ENCODE peak calls at places on chromosomes 7 and 10, in six cellular contexts. W is heart right ventricle, I is HL-60, U is AG04450, P is body of pancreas, L is cardiac muscle cell. S is an unnamed sample.

GRCh38 chr10:97543025-97543546 is 29.5 kb upstream of the ANKRD2 start:
- DNase-seq in W (peak), I (peak), U (peak), P (peak), L (peak), S (peak)

GRCh38 chr7:94763268-94763667 is 107.3 kb upstream of the SGCE start:
- DNase-seq in W (no peak), I (no peak), U (no peak), P (no peak), L (peak), S (no peak)

GRCh38 chr10:21990449-21990848 is 13.1 kb downstream of the DNAJC1 start:
- DNase-seq in W (no peak), I (no peak), U (no peak), P (no peak), L (no peak), S (no peak)

GRCh38 chr10:28996947-28997551 is 291.8 kb upstream of the LYZL1 start:
- DNase-seq in W (no peak), I (no peak), U (no peak), P (no peak), L (no peak), S (no peak)

GRCh38 chr10:3426190-3426845 is 253.7 kb upstream of the PITRM1 start:
- DNase-seq in W (no peak), I (no peak), U (peak), P (no peak), L (peak), S (no peak)

GRCh38 chr10:35611750-35612149 is 6.6 kb downstream of the GJD4 start:
- DNase-seq in W (no peak), I (no peak), U (no peak), P (no peak), L (no peak), S (no peak)

GRCh38 chr7:107779647-107780099 is 23.4 kb downstream of the SLC26A3 start:
- DNase-seq in W (no peak), I (no peak), U (no peak), P (no peak), L (peak), S (no peak)

GRCh38 chr7:30559566-30559965 is 35.1 kb upstream of the GARS1 start:
- DNase-seq in W (no peak), I (no peak), U (no peak), P (no peak), L (peak), S (no peak)

GRCh38 chr7:106793015-106793651 is 71.9 kb upstream of the PIK3CG start:
- DNase-seq in W (no peak), I (peak), U (no peak), P (no peak), L (peak), S (no peak)

GRCh38 chr7:17292858-17293257 is 5.6 kb upstream of the AHR start:
- DNase-seq in W (no peak), I (no peak), U (no peak), P (no peak), L (no peak), S (no peak)

GRCh38 chr10:77943086-77943901 is 16.7 kb upstream of the DLG5 start:
- DNase-seq in W (no peak), I (no peak), U (no peak), P (peak), L (peak), S (no peak)

GRCh38 chr10:77862595-77862994 is 64.0 kb downstream of the DLG5 start:
- DNase-seq in W (no peak), I (no peak), U (no peak), P (no peak), L (no peak), S (no peak)

GRCh38 chr7:102075553-102076135 is 211.0 kb upstream of the SH2B2 start:
- DNase-seq in W (no peak), I (no peak), U (no peak), P (no peak), L (no peak), S (no peak)

GRCh38 chr10:88115968-88116367 is 252.5 kb downstream of the PTEN start:
- DNase-seq in W (no peak), I (no peak), U (peak), P (no peak), L (no peak), S (no peak)

GRCh38 chr7:143929224-143929920 is 5.7 kb upstream of the OR2F2 start:
- DNase-seq in W (no peak), I (no peak), U (no peak), P (no peak), L (no peak), S (no peak)

GRCh38 chr7:39951156-39951942 is 1.3 kb downstream of the CDK13 start:
- DNase-seq in W (peak), I (no peak), U (no peak), P (peak), L (peak), S (peak)

GRCh38 chr7:136023134-136023869 is 46.1 kb upstream of the MTPN start:
- DNase-seq in W (no peak), I (no peak), U (no peak), P (no peak), L (no peak), S (no peak)

GRCh38 chr7:50970092-50970491 is 187.4 kb upstream of the GRB10 start:
- DNase-seq in W (no peak), I (no peak), U (no peak), P (peak), L (no peak), S (no peak)

GRCh38 chr7:139738772-139739171 is 39.0 kb downstream of the HIPK2 start:
- DNase-seq in W (no peak), I (no peak), U (no peak), P (no peak), L (no peak), S (no peak)

GRCh38 chr7:157477550-157478212 is 140.9 kb downstream of the DNAJB6 start:
- DNase-seq in W (no peak), I (no peak), U (no peak), P (no peak), L (no peak), S (no peak)

GRCh38 chr7:80147543-80148376 is 13.1 kb downstream of the GNAI1 start:
- DNase-seq in W (no peak), I (no peak), U (peak), P (no peak), L (peak), S (no peak)

GRCh38 chr7:109873296-109873695 is 1217.6 kb upstream of the LRRN3 start:
- DNase-seq in W (no peak), I (no peak), U (no peak), P (peak), L (no peak), S (no peak)

GRCh38 chr10:113521482-113521795 is 31.4 kb upstream of the HABP2 start:
- DNase-seq in W (no peak), I (no peak), U (no peak), P (no peak), L (no peak), S (no peak)
- TF ChIP-seq CTCF in W (no peak), I (no peak), U (no peak), P (no peak), L (no peak), S (no peak)

GRCh38 chr10:71213761-71214440 is 1.5 kb downstream of the UNC5B start:
- DNase-seq in W (no peak), I (no peak), U (no peak), P (peak), L (peak), S (no peak)

GRCh38 chr10:71214641-71215160 is 2.3 kb downstream of the UNC5B start:
- DNase-seq in W (no peak), I (no peak), U (no peak), P (no peak), L (no peak), S (no peak)

GRCh38 chr10:71212249-71213126 is at the start of gene UNC5B:
- DNase-seq in W (peak), I (peak), U (peak), P (peak), L (peak), S (peak)

GRCh38 chr10:71211759-71212248 is 566 bp upstream of the UNC5B start:
- DNase-seq in W (no peak), I (no peak), U (no peak), P (no peak), L (no peak), S (no peak)

DNA sequence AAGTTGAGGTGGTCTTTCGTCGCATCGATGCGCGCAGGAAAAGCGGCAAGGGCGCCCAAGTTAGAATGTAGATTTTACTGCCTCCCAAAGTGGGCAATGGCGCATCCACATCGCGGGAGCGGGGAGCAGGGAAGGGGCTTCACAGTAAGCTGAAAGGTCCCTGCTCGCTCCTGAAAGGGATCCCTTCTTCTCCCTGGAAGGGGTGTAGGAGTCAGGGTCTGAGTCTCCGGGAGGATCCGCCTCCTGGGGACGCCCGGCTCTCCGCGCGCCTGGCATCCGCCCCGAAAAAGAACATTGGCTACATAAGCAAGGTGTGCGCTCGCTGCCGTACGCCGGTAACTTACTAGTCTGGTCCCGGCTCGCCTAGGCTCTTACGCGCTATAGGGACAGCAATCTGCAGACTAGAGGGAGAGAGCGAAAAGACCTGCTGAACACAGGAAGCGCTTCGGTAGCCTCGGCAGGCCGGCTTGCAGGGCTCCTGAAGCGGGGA is 802 bp downstream of the UNC5B start:
- DNase-seq in W (no peak), I (no peak), U (no peak), P (peak), L (peak), S (no peak)
- H3K27ac ChIP-seq in W (peak), I (no peak), U (peak), P (peak), L (peak), S (peak)

GRCh38 chr10:114121031-114121430 is 53.0 kb downstream of the CCDC186 start:
- DNase-seq in W (no peak), I (no peak), U (no peak), P (no peak), L (no peak), S (no peak)
- TF ChIP-seq CTCF in W (no peak), I (no peak), U (no peak), P (no peak), L (no peak), S (peak)

DNA sequence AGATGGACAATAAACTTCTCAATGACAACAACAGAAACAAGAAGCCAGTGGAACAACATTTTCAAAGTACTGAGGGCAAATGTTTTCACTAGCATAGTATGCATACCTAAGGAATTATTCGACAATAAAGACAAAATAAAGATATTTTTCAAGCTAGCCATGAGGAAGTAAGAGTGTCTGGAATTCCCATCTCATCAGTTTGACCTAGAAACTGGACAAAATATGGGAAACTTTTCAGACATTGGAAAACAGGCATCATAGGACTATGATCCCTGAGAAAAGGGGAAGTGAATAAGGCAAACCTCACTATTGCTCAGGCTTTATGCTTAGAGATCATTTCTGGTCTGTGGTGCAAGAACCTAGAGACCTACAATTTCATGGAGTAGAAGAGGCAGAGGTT is 86.3 kb downstream of the OAT start:
- DNase-seq in W (no peak), I (no peak), U (no peak), P (no peak), L (no peak), S (no peak)
- H3K27ac ChIP-seq in W (no peak), I (no peak), U (no peak), P (no peak), L (no peak), S (no peak)

DNA sequence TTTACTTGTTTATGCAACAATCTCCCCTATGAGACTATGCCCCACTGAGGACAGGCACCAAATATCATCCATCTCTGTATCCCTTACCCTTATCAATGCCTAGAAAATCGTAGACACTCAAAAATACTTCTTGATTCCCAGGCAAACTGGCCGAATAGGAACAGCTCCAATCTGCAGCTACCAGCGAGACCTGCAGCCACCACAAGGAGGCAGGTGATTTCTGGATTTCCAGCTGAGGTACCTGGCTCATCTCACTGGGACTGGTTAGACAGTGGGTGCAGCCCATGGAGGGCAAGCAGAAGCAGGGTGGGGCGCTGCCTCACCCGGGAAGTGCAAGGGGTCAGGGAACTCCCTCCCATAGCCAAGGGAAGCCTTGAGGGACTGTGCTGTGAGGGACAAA is 10.8 kb upstream of the PPP1R3C start:
- DNase-seq in W (no peak), I (no peak), U (no peak), P (no peak), L (peak), S (no peak)
- TF ChIP-seq CTCF in W (no peak), I (no peak), U (peak), P (no peak), L (peak), S (no peak)